ENCODE peak calls at places on chromosome 17, in four cellular contexts. One of them, this sample, is unnamed.
A peak's percentile ranks its signal among the peaks of the same experiment; 100 is the strongest.

GRCh38 chr17:17729620-17730249 is 48.5 kb downstream of the RAI1 start:
- DNase-seq in H1: no peak
- DNase-seq in HepG2: peak; percentile 30
- DNase-seq in GM12878: no peak
- DNase-seq in this sample: no peak

GRCh38 chr17:83076930-83077329 is 2.5 kb upstream of the METRNL start:
- DNase-seq in H1: no peak
- DNase-seq in GM12878: no peak
- DNase-seq in HepG2: no peak
- DNase-seq in this sample: no peak

GRCh38 chr17:32267690-32268205 is 2.1 kb downstream of the RHBDL3 start:
- DNase-seq in H1: no peak
- DNase-seq in GM12878: no peak
- DNase-seq in HepG2: no peak
- DNase-seq in this sample: no peak

GRCh38 chr17:5391678-5392077 is 27.8 kb downstream of the NUP88 start:
- DNase-seq in H1: no peak
- DNase-seq in HepG2: no peak
- DNase-seq in GM12878: no peak
- DNase-seq in this sample: no peak

GRCh38 chr17:79054200-79054599 is 20.4 kb upstream of the ENGASE start:
- DNase-seq in H1: no peak
- DNase-seq in GM12878: no peak
- DNase-seq in HepG2: no peak
- DNase-seq in this sample: no peak

GRCh38 chr17:54901230-54901847 is 687 bp downstream of the TOM1L1 start:
- DNase-seq in GM12878: no peak
- DNase-seq in H1: no peak
- DNase-seq in HepG2: peak; percentile 16
- DNase-seq in this sample: no peak

GRCh38 chr17:30905742-30906100 is 317 bp downstream of the TEFM start:
- DNase-seq in H1: no peak
- DNase-seq in GM12878: no peak
- DNase-seq in HepG2: no peak
- DNase-seq in this sample: no peak

GRCh38 chr17:32792207-32792606 is 84.7 kb downstream of the MYO1D start:
- DNase-seq in HepG2: peak; percentile 45
- DNase-seq in H1: no peak
- DNase-seq in GM12878: no peak
- DNase-seq in this sample: no peak

GRCh38 chr17:40672654-40673053 is 7.7 kb upstream of the KRT222 start:
- DNase-seq in GM12878: no peak
- DNase-seq in H1: no peak
- DNase-seq in HepG2: no peak
- DNase-seq in this sample: no peak

GRCh38 chr17:49830605-49831004 is 17.3 kb downstream of the TAC4 start:
- DNase-seq in GM12878: no peak
- DNase-seq in HepG2: no peak
- DNase-seq in H1: no peak
- DNase-seq in this sample: no peak

GRCh38 chr17:47949951-47950350 is 7.7 kb downstream of the PRR15L start:
- DNase-seq in HepG2: no peak
- DNase-seq in H1: no peak
- DNase-seq in GM12878: no peak
- DNase-seq in this sample: no peak

GRCh38 chr17:43599835-43600234 is 53.7 kb upstream of the ETV4 start:
- DNase-seq in HepG2: no peak
- DNase-seq in H1: no peak
- DNase-seq in GM12878: no peak
- DNase-seq in this sample: no peak

GRCh38 chr17:78362671-78363070 is 2.8 kb upstream of the SOCS3 start:
- DNase-seq in HepG2: no peak
- DNase-seq in H1: no peak
- DNase-seq in GM12878: no peak
- DNase-seq in this sample: no peak

GRCh38 chr17:79997004-79997673 is 38.5 kb downstream of the TBC1D16 start:
- DNase-seq in GM12878: peak; percentile 45
- DNase-seq in HepG2: no peak
- DNase-seq in H1: no peak
- DNase-seq in this sample: no peak

GRCh38 chr17:49942918-49943317 is 26.1 kb upstream of the DLX4 start:
- DNase-seq in H1: no peak
- DNase-seq in GM12878: no peak
- DNase-seq in HepG2: no peak
- DNase-seq in this sample: no peak

GRCh38 chr17:16870253-16871245 is 101.4 kb downstream of the TNFRSF13B start:
- DNase-seq in GM12878: no peak
- DNase-seq in HepG2: no peak
- DNase-seq in H1: no peak
- DNase-seq in this sample: no peak

GRCh38 chr17:66747561-66748275 is 87.2 kb upstream of the CACNG5 start:
- DNase-seq in H1: no peak
- DNase-seq in GM12878: no peak
- DNase-seq in HepG2: no peak
- DNase-seq in this sample: no peak

GRCh38 chr17:62165378-62165722 is 100.3 kb upstream of the MED13 start:
- DNase-seq in GM12878: peak; percentile 5
- DNase-seq in H1: no peak
- DNase-seq in HepG2: peak; percentile 56
- DNase-seq in this sample: no peak

GRCh38 chr17:19551148-19551547 is 17.5 kb downstream of the SLC47A1 start:
- DNase-seq in HepG2: peak; percentile 75
- DNase-seq in GM12878: no peak
- DNase-seq in H1: no peak
- DNase-seq in this sample: no peak

GRCh38 chr17:76195281-76196096 is 44.8 kb downstream of the RNF157 start:
- DNase-seq in H1: no peak
- DNase-seq in GM12878: no peak
- DNase-seq in HepG2: no peak
- DNase-seq in this sample: no peak

GRCh38 chr17:80227156-80227555 is 6.9 kb downstream of the SLC26A11 start:
- DNase-seq in GM12878: no peak
- DNase-seq in HepG2: no peak
- DNase-seq in H1: no peak
- DNase-seq in this sample: no peak

GRCh38 chr17:28369684-28370034 is 448 bp downstream of the VTN start:
- DNase-seq in GM12878: no peak
- DNase-seq in HepG2: peak; percentile 28
- DNase-seq in H1: no peak
- DNase-seq in this sample: no peak

GRCh38 chr17:67322039-67322787 is 44.2 kb downstream of the PSMD12 start:
- DNase-seq in HepG2: no peak
- DNase-seq in H1: peak; percentile 46
- DNase-seq in GM12878: no peak
- DNase-seq in this sample: peak; percentile 70

GRCh38 chr17:10243905-10244844 is 45.8 kb upstream of the GAS7 start:
- DNase-seq in HepG2: no peak
- DNase-seq in GM12878: no peak
- DNase-seq in H1: no peak
- DNase-seq in this sample: no peak

GRCh38 chr17:17900615-17901520 is 64.1 kb upstream of the SREBF1 start:
- DNase-seq in HepG2: peak; percentile 96
- DNase-seq in H1: no peak
- DNase-seq in GM12878: no peak
- DNase-seq in this sample: no peak

GRCh38 chr17:49763735-49764558 is at the start of gene FAM117A:
- DNase-seq in H1: peak; percentile 98
- DNase-seq in HepG2: peak; percentile 100
- DNase-seq in GM12878: peak; percentile 99
- DNase-seq in this sample: peak; percentile 97

GRCh38 chr17:77322534-77323412 is 182.0 kb downstream of the SEC14L1 start:
- DNase-seq in GM12878: no peak
- DNase-seq in H1: no peak
- DNase-seq in HepG2: peak; percentile 85
- DNase-seq in this sample: peak; percentile 44

GRCh38 chr17:72097144-72097543 is 23.7 kb upstream of the SOX9 start:
- DNase-seq in GM12878: no peak
- DNase-seq in HepG2: no peak
- DNase-seq in H1: no peak
- DNase-seq in this sample: no peak

GRCh38 chr17:47315451-47316266 is 8.1 kb upstream of the EFCAB13 start:
- DNase-seq in H1: no peak
- DNase-seq in HepG2: peak; percentile 71
- DNase-seq in GM12878: peak; percentile 48
- DNase-seq in this sample: no peak

GRCh38 chr17:77725851-77726250 is 232.7 kb upstream of the TNRC6C start:
- DNase-seq in HepG2: no peak
- DNase-seq in GM12878: no peak
- DNase-seq in H1: no peak
- DNase-seq in this sample: no peak

GRCh38 chr17:40345161-40346034 is 19.1 kb downstream of the GJD3 start:
- DNase-seq in H1: no peak
- DNase-seq in GM12878: no peak
- DNase-seq in HepG2: peak; percentile 84
- DNase-seq in this sample: peak; percentile 54

GRCh38 chr17:69055334-69055733 is 5.4 kb downstream of the ABCA9 start:
- DNase-seq in GM12878: no peak
- DNase-seq in H1: no peak
- DNase-seq in HepG2: no peak
- DNase-seq in this sample: no peak

GRCh38 chr17:69048634-69049033 is 12.1 kb downstream of the ABCA9 start:
- DNase-seq in H1: no peak
- DNase-seq in HepG2: no peak
- DNase-seq in GM12878: no peak
- DNase-seq in this sample: no peak

GRCh38 chr17:69047368-69048263 is 13.1 kb downstream of the ABCA9 start:
- DNase-seq in HepG2: peak; percentile 100
- DNase-seq in GM12878: no peak
- DNase-seq in H1: no peak
- DNase-seq in this sample: no peak

GRCh38 chr17:69046130-69046807 is 14.5 kb downstream of the ABCA9 start:
- DNase-seq in H1: no peak
- DNase-seq in GM12878: no peak
- DNase-seq in HepG2: no peak
- DNase-seq in this sample: no peak

DNA sequence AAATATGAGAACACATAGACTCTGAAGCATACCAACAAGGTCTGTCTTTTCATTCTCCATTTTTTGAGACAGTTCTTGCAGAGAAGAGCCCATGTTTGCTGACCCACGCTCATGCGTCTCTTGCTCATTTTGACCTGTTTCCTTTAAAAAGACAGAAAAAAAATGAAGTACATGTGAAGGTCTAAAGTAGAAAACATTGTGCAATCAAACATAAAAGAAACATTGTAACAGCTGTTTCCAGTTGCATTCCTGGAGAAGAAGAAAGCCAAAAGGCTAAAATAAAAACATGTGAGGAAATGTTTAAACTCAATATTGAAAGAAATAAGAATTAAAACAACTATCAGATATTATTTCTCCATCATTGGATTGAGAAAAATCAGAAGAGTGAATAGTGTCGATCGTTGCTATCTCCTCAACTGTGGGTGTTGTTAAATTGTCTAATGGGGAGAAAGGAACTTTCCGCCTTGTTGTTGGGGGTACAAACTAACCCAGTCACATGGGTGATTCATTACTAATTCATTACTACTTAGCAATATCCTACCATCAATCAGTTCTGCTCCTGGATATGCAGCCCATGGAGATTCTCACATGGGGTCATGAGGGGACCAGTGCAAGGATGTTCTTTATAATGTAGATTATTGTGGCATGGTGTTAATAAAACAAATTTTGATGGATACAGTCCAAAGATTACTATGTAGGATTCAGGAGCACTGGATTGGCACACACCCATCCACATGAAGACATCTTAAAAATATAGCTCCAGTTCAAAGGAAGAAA is 9.5 kb downstream of the ABCA9 start:
- DNase-seq in H1: no peak
- DNase-seq in GM12878: no peak
- DNase-seq in HepG2: peak; percentile 56
- DNase-seq in this sample: no peak
- H3K4me3 ChIP-seq in H1: no peak overlapping the region
- H3K4me3 ChIP-seq in GM12878: no peak overlapping the region
- H3K4me3 ChIP-seq in HepG2: no peak overlapping the region
- H3K4me3 ChIP-seq in this sample: no peak overlapping the region

GRCh38 chr17:41678907-41679739 is 9.6 kb upstream of the EIF1 start:
- DNase-seq in HepG2: no peak
- DNase-seq in H1: no peak
- DNase-seq in GM12878: peak; percentile 84
- DNase-seq in this sample: no peak
- TF ChIP-seq YY1 in HepG2: no peak
- TF ChIP-seq YY1 in H1: no peak
- TF ChIP-seq YY1 in GM12878: peak; percentile 47
- TF ChIP-seq YY1 in this sample: no peak

DNA sequence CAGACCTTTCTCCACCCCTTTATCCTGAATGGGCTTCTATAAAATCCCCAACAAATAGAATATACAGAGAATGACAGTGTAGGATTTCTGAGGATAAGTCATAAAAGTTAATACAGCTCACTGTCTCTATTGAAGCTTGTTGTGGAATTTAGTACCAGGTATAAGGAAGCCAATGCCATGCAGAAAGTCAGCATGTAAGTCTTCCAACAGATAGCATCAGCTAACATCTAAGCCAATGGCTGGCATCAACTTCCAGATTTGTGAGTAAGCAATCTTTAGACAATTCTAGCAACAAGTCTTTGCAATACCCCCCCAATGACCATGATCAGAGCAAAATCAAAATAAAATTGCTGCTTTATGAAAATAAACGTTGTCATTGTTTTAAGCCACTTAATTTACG is 22.5 kb upstream of the LRRC37A3 start:
- DNase-seq in H1: no peak
- DNase-seq in HepG2: no peak
- DNase-seq in GM12878: no peak
- DNase-seq in this sample: no peak
- TF ChIP-seq SUZ12 in H1: no peak
- TF ChIP-seq SUZ12 in HepG2: no peak
- TF ChIP-seq SUZ12 in GM12878: no peak
- TF ChIP-seq SUZ12 in this sample: no peak

GRCh38 chr17:81852237-81852636 is 8.1 kb downstream of the P4HB start:
- DNase-seq in HepG2: no peak
- DNase-seq in H1: no peak
- DNase-seq in GM12878: no peak
- DNase-seq in this sample: no peak

GRCh38 chr17:81846743-81847689 is 12.2 kb upstream of the PPP1R27 start:
- DNase-seq in H1: no peak
- DNase-seq in GM12878: no peak
- DNase-seq in HepG2: no peak
- DNase-seq in this sample: no peak

GRCh38 chr17:81849457-81849856 is 10.9 kb downstream of the P4HB start:
- DNase-seq in GM12878: no peak
- DNase-seq in HepG2: no peak
- DNase-seq in H1: no peak
- DNase-seq in this sample: no peak

GRCh38 chr17:81854974-81855774 is 5.2 kb downstream of the P4HB start:
- DNase-seq in GM12878: no peak
- DNase-seq in H1: no peak
- DNase-seq in HepG2: no peak
- DNase-seq in this sample: no peak

DNA sequence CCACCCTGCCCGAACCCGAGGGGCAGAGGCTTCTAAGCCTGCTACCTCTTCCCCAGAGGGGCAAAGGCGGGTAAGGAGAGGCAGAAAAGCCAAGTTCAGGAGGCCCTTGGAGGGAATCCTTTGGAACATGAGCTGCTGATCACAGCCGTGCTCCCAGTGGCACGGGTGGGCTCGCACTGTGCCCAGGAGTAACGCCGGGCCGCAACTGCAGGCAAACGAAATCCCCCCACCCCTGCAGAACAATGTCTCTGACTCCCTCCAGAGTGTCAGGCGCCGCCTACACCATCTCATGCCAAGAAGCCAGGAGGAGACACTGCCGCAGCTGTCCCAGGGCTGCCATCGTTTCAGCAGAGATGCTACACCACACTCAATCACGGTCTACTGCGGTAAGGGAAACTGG is 8.9 kb downstream of the P4HB start:
- DNase-seq in GM12878: no peak
- DNase-seq in HepG2: no peak
- DNase-seq in H1: no peak
- DNase-seq in this sample: no peak
- H3K4me3 ChIP-seq in GM12878: no peak overlapping the region
- H3K4me3 ChIP-seq in HepG2: no peak overlapping the region
- H3K4me3 ChIP-seq in H1: no peak overlapping the region
- H3K4me3 ChIP-seq in this sample: no peak overlapping the region